ENCODE peak calls at places on chromosomes 2 and 18, in eight cellular contexts. X, Y, K, A, J, H, E and I are unnamed samples.

GRCh38 chr2:127932199-127932877 is 46.6 kb upstream of the AMMECR1L start:
- DNase-seq in X (no peak), Y (peak; percentile 56), K (no peak), A (peak; percentile 84), J (no peak), H (no peak), E (no peak), I (no peak)

GRCh38 chr18:42640160-42640559 is 475.3 kb downstream of the RIT2 start:
- DNase-seq in X (no peak), Y (peak; percentile 3), K (no peak), A (peak; percentile 2), J (no peak), H (no peak), E (no peak), I (no peak)

GRCh38 chr2:39000552-39000951 is 110.9 kb downstream of the ARHGEF33 start:
- DNase-seq in X (no peak), Y (no peak), K (no peak), A (no peak), J (no peak), H (no peak), E (no peak), I (no peak)

GRCh38 chr2:25049422-25049821 is 7.5 kb downstream of the EFR3B start:
- DNase-seq in X (no peak), Y (no peak), K (no peak), A (no peak), J (no peak), H (no peak), E (no peak), I (no peak)

GRCh38 chr2:173720310-173720709 is 244.9 kb downstream of the SP3 start:
- DNase-seq in X (no peak), Y (peak; percentile 13), K (no peak), A (no peak), J (no peak), H (no peak), E (no peak), I (no peak)

GRCh38 chr2:193824474-193824873 is 1629.7 kb upstream of the TMEFF2 start:
- DNase-seq in X (no peak), Y (peak; percentile 65), K (no peak), A (no peak), J (no peak), H (no peak), E (no peak), I (no peak)

GRCh38 chr2:112646791-112647720 is 1.3 kb downstream of the SLC20A1 start:
- DNase-seq in X (peak; percentile 27), Y (peak; percentile 46), K (no peak), A (no peak), J (no peak), H (no peak), E (no peak), I (no peak)

GRCh38 chr2:70069049-70069448 is 18.2 kb upstream of the PCBP1 start:
- DNase-seq in X (no peak), Y (peak; percentile 20), K (peak; percentile 76), A (peak; percentile 59), J (peak; percentile 71), H (peak; percentile 86), E (peak; percentile 70), I (peak; percentile 69)

GRCh38 chr2:238816296-238816695 is 31.6 kb upstream of the TWIST2 start:
- DNase-seq in X (no peak), Y (no peak), K (no peak), A (no peak), J (no peak), H (no peak), E (no peak), I (no peak)

GRCh38 chr18:74832999-74833398 is 235.3 kb downstream of the ZNF407 start:
- DNase-seq in X (no peak), Y (no peak), K (no peak), A (no peak), J (no peak), H (no peak), E (no peak), I (no peak)

GRCh38 chr2:239165206-239165831 is 235.5 kb downstream of the HDAC4 start:
- DNase-seq in X (no peak), Y (no peak), K (peak; percentile 43), A (no peak), J (no peak), H (no peak), E (no peak), I (no peak)

GRCh38 chr2:211204456-211204855 is 648.1 kb downstream of the CPS1 start:
- DNase-seq in X (no peak), Y (no peak), K (no peak), A (no peak), J (no peak), H (no peak), E (no peak), I (no peak)